ENCODE peak calls at places on chromosomes 11 and 22, in five cellular contexts. P is fibroblast of lung, U is uterus, W is LNCaP clone FGC, T is fibroblast of the aortic adventitia. V is an unnamed sample.

GRCh38 chr11:22432331-22433065 is 94.3 kb downstream of the SLC17A6 start:
- DNase-seq in P (peak), U (peak), W (no peak), T (peak), V (peak)

GRCh38 chr11:77324508-77324907 is 23.0 kb upstream of the GDPD4 start:
- DNase-seq in P (no peak), U (no peak), W (no peak), T (no peak), V (no peak)

GRCh38 chr11:76047766-76048165 is 158.5 kb downstream of the WNT11 start:
- DNase-seq in P (no peak), U (no peak), W (no peak), T (peak), V (no peak)

GRCh38 chr11:111465400-111465799 is 46.8 kb downstream of the BTG4 start:
- DNase-seq in P (peak), U (no peak), W (no peak), T (peak), V (peak)

GRCh38 chr22:49771266-49772065 is 56.2 kb downstream of the BRD1 start:
- DNase-seq in P (no peak), U (no peak), W (no peak), T (no peak), V (no peak)

GRCh38 chr11:35950082-35950481 is 6.2 kb downstream of the LDLRAD3 start:
- DNase-seq in P (no peak), U (no peak), W (peak), T (no peak), V (no peak)

GRCh38 chr11:85800595-85801342 is 10.2 kb downstream of the SYTL2 start:
- DNase-seq in P (no peak), U (no peak), W (no peak), T (no peak), V (no peak)

GRCh38 chr11:8086001-8086479 is 5.0 kb downstream of the TUB start:
- DNase-seq in P (peak), U (peak), W (no peak), T (no peak), V (no peak)

GRCh38 chr11:116517077-116517476 is 255.7 kb downstream of the BUD13 start:
- DNase-seq in P (no peak), U (no peak), W (no peak), T (no peak), V (no peak)

GRCh38 chr11:45816614-45817013 is 11.7 kb downstream of the SLC35C1 start:
- DNase-seq in P (no peak), U (no peak), W (no peak), T (no peak), V (no peak)

GRCh38 chr11:86447763-86448480 is 73.2 kb downstream of the CCDC81 start:
- DNase-seq in P (no peak), U (no peak), W (no peak), T (no peak), V (no peak)

GRCh38 chr11:118238947-118239346 is 13.2 kb downstream of the MPZL3 start:
- DNase-seq in P (no peak), U (no peak), W (no peak), T (no peak), V (no peak)

GRCh38 chr11:74932797-74933196 is 16.1 kb downstream of the XRRA1 start:
- DNase-seq in P (peak), U (no peak), W (no peak), T (peak), V (peak)

GRCh38 chr22:32880906-32881596 is 79.5 kb downstream of the TIMP3 start:
- DNase-seq in P (peak), U (peak), W (no peak), T (peak), V (peak)

GRCh38 chr22:29635734-29636357 is 32.4 kb downstream of the NF2 start:
- DNase-seq in P (peak), U (no peak), W (peak), T (peak), V (peak)

GRCh38 chr11:34468209-34468841 is 29.6 kb downstream of the CAT start:
- DNase-seq in P (no peak), U (no peak), W (no peak), T (peak), V (peak)

GRCh38 chr22:20994902-20995241 is 7.0 kb downstream of the THAP7 start:
- DNase-seq in P (no peak), U (no peak), W (no peak), T (no peak), V (no peak)

GRCh38 chr11:116420770-116421528 is 351.8 kb downstream of the BUD13 start:
- DNase-seq in P (peak), U (no peak), W (no peak), T (no peak), V (no peak)

DNA sequence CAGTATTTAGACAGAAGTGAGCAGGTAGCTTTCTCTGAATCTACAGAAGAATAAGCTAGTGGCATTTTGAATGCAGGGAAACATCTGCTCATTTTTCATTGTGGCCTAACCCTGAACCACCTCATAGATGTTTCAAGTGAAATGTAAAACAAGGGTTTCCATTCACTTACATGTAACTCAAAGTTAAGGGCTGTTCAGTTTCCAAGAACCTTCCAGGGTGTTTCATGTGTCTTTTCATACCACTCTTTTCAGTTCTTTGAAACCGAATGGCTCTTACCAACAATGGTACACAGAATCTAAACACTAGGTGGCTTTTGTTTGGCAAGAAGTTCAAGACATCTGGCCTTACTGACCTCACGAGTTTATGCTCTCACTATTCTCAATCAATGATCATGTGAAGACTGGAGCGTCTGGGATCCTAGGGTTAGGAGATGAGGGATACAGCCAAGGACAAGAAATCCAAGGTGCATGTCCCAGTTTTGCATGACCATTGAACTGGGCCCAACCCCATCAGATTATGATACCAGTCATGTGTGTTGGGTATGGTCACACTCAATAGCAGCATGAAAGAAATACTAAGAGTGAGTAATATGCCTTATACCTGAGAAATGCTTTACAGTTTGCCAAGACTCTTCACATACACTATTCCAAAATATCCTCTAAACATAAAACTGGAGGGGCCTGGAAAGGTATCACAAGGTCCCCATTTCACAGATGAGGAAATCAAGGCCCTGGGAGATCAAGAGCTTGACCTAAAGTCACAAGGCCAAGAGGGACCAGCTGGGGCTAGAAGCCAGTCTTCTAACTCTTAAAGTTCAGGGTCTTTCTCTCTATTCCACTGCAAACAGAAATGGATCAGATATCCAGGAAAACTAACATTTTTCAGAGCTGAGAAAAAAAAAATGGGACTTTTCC is 92.7 kb downstream of the ETS1 start:
- DNase-seq in P (no peak), U (no peak), W (no peak), T (no peak), V (no peak)
- H3K4me3 ChIP-seq in P (no peak), U (no peak), W (no peak), T (no peak), V (no peak)

GRCh38 chr11:121338536-121338935 is 46.0 kb downstream of the SC5D start:
- DNase-seq in P (no peak), U (no peak), W (no peak), T (no peak), V (no peak)

GRCh38 chr11:121336279-121336947 is 43.8 kb downstream of the SC5D start:
- DNase-seq in P (no peak), U (no peak), W (no peak), T (no peak), V (no peak)

GRCh38 chr11:121337740-121338272 is 45.2 kb downstream of the SC5D start:
- DNase-seq in P (no peak), U (no peak), W (no peak), T (no peak), V (no peak)

GRCh38 chr11:121337078-121337477 is 44.5 kb downstream of the SC5D start:
- DNase-seq in P (no peak), U (no peak), W (no peak), T (no peak), V (no peak)

GRCh38 chr11:121334973-121335711 is 42.6 kb downstream of the SC5D start:
- DNase-seq in P (no peak), U (no peak), W (no peak), T (no peak), V (peak)
- TF ChIP-seq CTCF in P (peak), U (no peak), W (peak), T (peak), V (peak)

DNA sequence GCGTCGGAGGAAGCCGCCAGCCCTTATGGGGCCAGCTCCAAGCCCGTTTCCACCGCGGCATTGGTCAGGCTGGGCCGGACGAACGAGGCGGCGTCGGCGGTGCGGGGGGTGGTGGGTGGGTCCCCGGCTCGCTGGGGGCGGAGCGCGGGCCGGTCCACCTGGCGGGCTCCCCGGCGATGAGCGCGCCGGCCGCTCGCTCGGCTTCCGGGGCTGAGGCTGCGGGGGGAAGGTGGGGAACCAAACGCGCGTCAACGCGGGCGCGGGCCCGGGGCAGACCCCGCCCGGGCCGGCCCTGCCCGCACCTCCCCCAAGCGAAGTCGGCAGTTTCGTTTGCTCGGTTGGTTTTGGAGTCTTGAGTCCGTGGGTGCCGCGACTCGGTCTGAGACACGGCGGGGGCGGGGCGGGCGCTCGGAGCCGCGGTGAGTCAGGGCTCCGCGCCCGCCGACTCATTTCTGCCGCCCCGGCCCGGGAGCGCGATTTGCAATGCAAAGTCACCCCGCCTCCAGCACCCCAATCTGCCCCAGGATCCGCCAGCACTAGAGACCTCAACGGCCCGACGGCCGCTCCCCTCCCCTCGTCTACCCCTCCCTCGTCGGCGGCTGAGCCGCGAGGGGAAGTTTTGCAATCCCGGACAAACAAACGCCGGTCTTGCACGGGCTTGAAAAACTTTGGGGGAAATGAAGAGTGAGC is 1.3 kb downstream of the ASCL2 start:
- DNase-seq in P (peak), U (peak), W (no peak), T (peak), V (peak)
- H3K4me3 ChIP-seq in P (peak), U (peak), W (peak), T (no peak), V (peak)

DNA sequence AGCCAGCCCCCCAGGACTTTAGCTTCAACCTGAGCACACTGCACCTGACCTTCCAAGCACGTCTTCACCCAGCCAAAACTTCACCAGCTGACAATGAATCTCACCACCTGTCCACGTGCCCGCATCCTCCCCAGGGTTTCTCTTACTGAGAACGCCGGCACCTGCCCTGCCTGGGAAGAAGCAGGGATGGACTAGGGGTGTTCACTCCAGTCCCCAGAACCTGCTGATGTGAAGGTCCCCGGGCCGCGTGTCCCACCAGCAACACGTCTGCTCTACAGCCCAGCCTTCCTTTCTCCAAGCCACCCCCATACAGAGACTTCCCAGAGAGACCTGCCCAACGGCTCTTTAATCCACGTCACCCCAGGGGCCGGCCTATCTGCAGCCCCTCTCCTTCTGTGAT is 12.8 kb downstream of the CPT1A start:
- DNase-seq in P (no peak), U (no peak), W (no peak), T (no peak), V (no peak)
- TF ChIP-seq CTCF in P (no peak), U (no peak), W (no peak), T (no peak), V (no peak)

GRCh38 chr22:38426628-38427027 is 28.4 kb downstream of the KCNJ4 start:
- DNase-seq in P (no peak), U (no peak), W (no peak), T (no peak), V (no peak)
- H3K4me3 ChIP-seq in P (no peak), U (no peak), W (no peak), T (no peak), V (no peak)

GRCh38 chr11:100525635-100526034 is 161.5 kb upstream of the ARHGAP42 start:
- DNase-seq in P (no peak), U (no peak), W (no peak), T (no peak), V (no peak)
- TF ChIP-seq CTCF in P (no peak), U (no peak), W (peak), T (no peak), V (no peak)

GRCh38 chr11:64180871-64181270 is 5.1 kb upstream of the STIP1 start:
- DNase-seq in P (no peak), U (no peak), W (no peak), T (no peak), V (no peak)

GRCh38 chr11:64178203-64178602 is 7.8 kb upstream of the STIP1 start:
- DNase-seq in P (no peak), U (no peak), W (no peak), T (no peak), V (no peak)

GRCh38 chr11:64183890-64184289 is 2.1 kb upstream of the STIP1 start:
- DNase-seq in P (no peak), U (no peak), W (no peak), T (no peak), V (no peak)

GRCh38 chr11:64179221-64179620 is 6.8 kb upstream of the STIP1 start:
- DNase-seq in P (no peak), U (no peak), W (no peak), T (no peak), V (no peak)

DNA sequence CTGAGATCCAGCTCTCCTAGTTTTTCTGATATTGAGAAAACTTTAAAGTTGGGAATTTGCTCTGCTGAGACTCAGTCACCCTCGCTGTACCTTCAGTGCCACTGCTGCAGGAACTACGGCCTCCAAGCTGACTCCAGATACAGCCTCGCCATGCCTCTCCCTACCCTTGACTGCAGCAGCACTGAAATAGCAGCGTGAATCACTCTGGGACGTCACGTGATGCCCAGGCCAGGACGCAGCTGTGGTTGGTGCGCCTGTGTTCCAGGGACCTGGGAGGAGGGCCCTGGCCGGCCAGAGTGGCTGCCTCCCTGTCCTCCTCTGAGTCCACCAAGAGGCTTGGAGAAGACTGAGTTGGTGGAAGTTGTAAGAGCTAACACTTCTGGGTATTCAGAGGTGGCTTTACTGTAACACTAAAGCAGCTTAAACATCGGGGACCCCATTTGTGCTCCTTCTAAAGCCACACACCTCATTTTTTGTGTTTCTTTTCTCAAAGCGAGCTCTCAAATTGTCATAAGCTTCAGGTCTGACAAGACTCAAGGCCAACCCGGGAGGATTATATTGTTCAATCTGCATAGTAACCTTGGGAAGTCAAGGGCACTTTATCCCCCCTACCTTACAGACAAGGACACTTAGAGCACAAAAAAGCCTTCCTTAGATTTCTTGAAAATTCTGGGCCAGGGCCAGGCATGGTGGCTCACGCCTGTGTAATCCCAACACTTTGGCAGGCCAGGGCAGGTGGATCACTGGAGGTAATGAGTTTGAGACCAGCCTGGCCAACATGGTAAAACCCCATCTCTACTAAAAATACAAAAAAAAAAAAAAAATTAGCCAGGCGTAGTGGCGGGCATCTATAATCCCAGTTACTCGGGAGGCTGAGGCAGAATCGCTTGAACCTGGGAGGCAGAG is 4.2 kb upstream of the STIP1 start:
- DNase-seq in P (peak), U (peak), W (no peak), T (peak), V (peak)
- H3K4me3 ChIP-seq in P (peak), U (no peak), W (no peak), T (peak), V (peak)

DNA sequence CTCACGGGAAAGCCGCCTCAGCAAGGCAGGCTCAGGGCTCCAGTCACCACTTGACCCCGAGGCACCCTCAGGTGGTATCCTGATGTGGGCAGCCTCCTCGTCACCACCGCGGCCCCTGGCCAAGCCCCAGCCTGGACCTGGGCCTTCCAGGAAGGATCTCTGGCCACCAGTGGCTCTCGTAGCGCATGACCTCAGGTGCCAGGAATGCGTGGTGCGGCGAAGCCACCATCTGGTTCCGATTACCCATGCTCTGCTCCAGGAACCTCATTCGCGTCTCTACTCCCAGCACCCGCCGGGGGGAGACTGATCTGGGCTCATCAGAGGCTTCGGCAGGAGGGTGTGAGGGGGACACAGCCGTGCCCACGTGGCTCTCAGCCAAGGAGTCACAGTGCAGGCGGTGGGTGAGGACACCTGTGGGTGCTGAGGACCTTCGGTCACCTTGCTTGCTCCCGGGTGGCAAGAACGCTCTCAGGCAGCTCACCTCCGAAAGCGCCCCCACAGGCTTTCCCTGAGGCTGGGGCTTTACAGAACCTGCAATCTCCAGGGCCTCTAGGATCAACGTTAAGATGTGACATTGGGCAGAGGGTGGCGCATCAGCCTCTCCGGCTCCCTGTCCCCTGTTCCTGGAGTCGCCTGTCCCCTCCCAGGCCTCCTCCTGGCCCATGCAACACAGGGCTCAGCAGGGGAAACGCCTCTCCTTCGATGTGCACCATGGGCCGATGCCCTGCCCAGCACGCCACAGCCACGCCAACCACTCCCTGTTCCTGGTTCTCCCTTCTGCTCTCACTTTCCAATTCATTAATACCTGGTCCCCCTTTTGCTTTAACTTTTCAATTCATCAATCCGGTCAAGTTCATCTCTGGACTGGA is 39.0 kb downstream of the TBX1 start:
- DNase-seq in P (peak), U (peak), W (no peak), T (peak), V (peak)
- TF ChIP-seq CTCF in P (no peak), U (no peak), W (no peak), T (peak), V (no peak)

DNA sequence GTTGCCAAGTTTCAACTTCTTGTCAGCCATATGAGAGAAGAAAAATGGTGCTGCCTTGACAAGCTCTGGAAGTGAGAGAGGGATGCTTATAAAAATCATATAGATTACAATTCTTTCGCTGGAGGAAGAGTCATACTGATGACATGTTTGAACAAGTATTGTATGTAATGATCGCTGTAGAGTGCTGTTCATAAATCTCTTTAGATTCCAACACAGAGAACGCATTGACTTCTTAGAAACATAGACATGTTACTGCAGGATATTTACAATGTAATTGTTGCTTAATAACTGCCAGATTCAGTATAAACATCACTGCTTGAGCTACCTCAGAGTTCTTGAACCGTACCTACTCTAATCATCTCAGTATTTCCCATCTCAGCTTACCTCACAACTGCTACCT is 571.6 kb downstream of the LUZP2 start:
- DNase-seq in P (no peak), U (no peak), W (no peak), T (no peak), V (no peak)
- H3K4me3 ChIP-seq in P (no peak), U (no peak), W (no peak), T (no peak), V (no peak)

GRCh38 chr22:37918580-37919274 is 12.6 kb downstream of the MICALL1 start:
- DNase-seq in P (no peak), U (no peak), W (no peak), T (no peak), V (no peak)
- TF ChIP-seq CTCF in P (no peak), U (no peak), W (no peak), T (no peak), V (no peak)

V was measured in fibroblast of pulmonary artery.